ENCODE peak calls at places on chromosomes 3 and 15, in five cellular contexts. X, P, H, W and C are unnamed samples.

GRCh38 chr3:186452517-186452916 is 90.5 kb upstream of the DGKG start:
- DNase-seq in P (no peak), W (no peak), X (no peak), H (peak), C (peak)

GRCh38 chr3:138042043-138042442 is 32.1 kb downstream of the CLDN18 start:
- DNase-seq in X (no peak), W (no peak), H (no peak), P (no peak), C (no peak)

GRCh38 chr3:122564155-122564912 is at the start of the genes DTX3L and PARP9:
- DNase-seq in H (no peak), P (no peak), X (peak), W (peak), C (peak)

GRCh38 chr15:84973492-84974460 is 7.9 kb upstream of the PDE8A start:
- DNase-seq in H (no peak), P (no peak), W (no peak), X (no peak), C (no peak)

GRCh38 chr15:59138243-59138642 is 33.3 kb downstream of the CCNB2 start:
- DNase-seq in P (no peak), X (peak), W (peak), H (peak), C (peak)

GRCh38 chr3:117660941-117661635 is 951.5 kb downstream of the TUSC7 start:
- DNase-seq in P (no peak), H (no peak), X (no peak), W (no peak), C (no peak)

GRCh38 chr3:109926376-109926775 is 589.0 kb upstream of the DPPA4 start:
- DNase-seq in H (no peak), W (no peak), X (no peak), P (no peak), C (no peak)

GRCh38 chr15:65310431-65311137 is 6.1 kb downstream of the RNU5B-1 start:
- DNase-seq in X (no peak), W (no peak), H (no peak), P (no peak), C (peak)

GRCh38 chr15:36601497-36601932 is 22.1 kb downstream of the CDIN1 start:
- DNase-seq in W (no peak), H (no peak), X (no peak), P (no peak), C (no peak)

GRCh38 chr3:127887321-127887720 is 27.7 kb upstream of the KBTBD12 start:
- DNase-seq in P (no peak), H (no peak), X (no peak), W (no peak), C (no peak)

GRCh38 chr3:48528754-48529153 is 24.8 kb upstream of the SHISA5 start:
- DNase-seq in W (no peak), H (no peak), X (no peak), P (no peak), C (peak)

GRCh38 chr3:129058441-129059194 is 2.0 kb upstream of the GP9 start:
- DNase-seq in X (no peak), P (peak), W (no peak), H (no peak), C (no peak)

GRCh38 chr3:18489939-18490338 is 64.8 kb upstream of the SATB1 start:
- DNase-seq in H (no peak), P (no peak), W (no peak), X (no peak), C (no peak)

GRCh38 chr15:80072285-80072684 is 12.8 kb downstream of the ZFAND6 start:
- DNase-seq in W (peak), X (peak), P (peak), H (peak), C (peak)

GRCh38 chr3:42654331-42655201 is 1.1 kb downstream of the ZBTB47 start:
- DNase-seq in H (no peak), W (peak), X (no peak), P (no peak), C (peak)

GRCh38 chr3:125128861-125129501 is 73.2 kb upstream of the HEG1 start:
- DNase-seq in H (no peak), W (no peak), P (no peak), X (no peak), C (peak)

GRCh38 chr3:138694287-138695007 is 85.9 kb downstream of the FAIM start:
- DNase-seq in X (peak), W (peak), H (peak), P (no peak), C (peak)

GRCh38 chr3:175617247-175617646 is 758.1 kb downstream of the NAALADL2 start:
- DNase-seq in X (no peak), H (no peak), W (no peak), P (no peak), C (no peak)

DNA sequence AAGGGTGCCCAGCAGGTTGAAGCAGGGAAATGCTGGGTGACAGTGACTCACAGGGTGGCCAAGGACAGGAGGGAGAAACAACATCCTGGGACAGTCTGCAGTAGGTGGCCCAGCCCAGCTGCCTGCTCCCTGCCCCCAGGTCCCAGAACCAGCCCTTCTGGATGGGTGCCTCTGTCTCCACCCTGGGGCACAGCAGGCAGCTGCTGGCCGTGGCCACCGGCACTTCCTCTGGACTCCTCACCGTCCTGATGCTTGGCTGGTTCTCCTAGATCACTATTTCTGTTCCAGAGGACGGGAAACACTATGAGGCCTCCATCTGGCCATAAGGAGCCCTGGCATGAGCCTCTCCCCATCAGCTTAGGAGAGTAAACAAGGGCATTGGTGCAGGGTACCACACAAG is 258.9 kb downstream of the XXYLT1 start:
- DNase-seq in X (no peak), P (no peak), H (no peak), W (no peak), C (peak)
- TF ChIP-seq MAX in X (no peak), P (no peak), H (no peak), W (no peak), C (no peak)

GRCh38 chr3:107523361-107524213 is 825 bp downstream of the BBX start:
- DNase-seq in P (no peak), H (no peak), X (no peak), W (peak), C (peak)
- TF ChIP-seq POLR2A in P (peak), H (peak), X (no peak), W (no peak), C (peak)

GRCh38 chr3:4947028-4947427 is 32.2 kb upstream of the BHLHE40 start:
- DNase-seq in W (no peak), P (no peak), X (no peak), H (no peak), C (no peak)
- TF ChIP-seq MAX in W (no peak), P (no peak), X (no peak), H (no peak), C (no peak)

GRCh38 chr15:40436116-40436891 is 4.4 kb upstream of the BAHD1 start:
- DNase-seq in W (no peak), P (no peak), H (no peak), X (no peak), C (peak)
- TF ChIP-seq POLR2A in W (no peak), P (no peak), H (no peak), X (no peak), C (no peak)

GRCh38 chr3:62318365-62318751 is 55.0 kb downstream of the FEZF2 start:
- DNase-seq in H (no peak), P (no peak), W (no peak), X (no peak), C (no peak)

GRCh38 chr3:62316525-62316924 is 56.8 kb downstream of the FEZF2 start:
- DNase-seq in H (no peak), W (no peak), P (no peak), X (no peak), C (no peak)

GRCh38 chr3:62318752-62319569 is 54.4 kb downstream of the FEZF2 start:
- DNase-seq in W (peak), H (no peak), X (peak), P (no peak), C (peak)

GRCh38 chr3:62323241-62323640 is 50.1 kb downstream of the FEZF2 start:
- DNase-seq in H (no peak), P (no peak), W (no peak), X (no peak), C (no peak)

DNA sequence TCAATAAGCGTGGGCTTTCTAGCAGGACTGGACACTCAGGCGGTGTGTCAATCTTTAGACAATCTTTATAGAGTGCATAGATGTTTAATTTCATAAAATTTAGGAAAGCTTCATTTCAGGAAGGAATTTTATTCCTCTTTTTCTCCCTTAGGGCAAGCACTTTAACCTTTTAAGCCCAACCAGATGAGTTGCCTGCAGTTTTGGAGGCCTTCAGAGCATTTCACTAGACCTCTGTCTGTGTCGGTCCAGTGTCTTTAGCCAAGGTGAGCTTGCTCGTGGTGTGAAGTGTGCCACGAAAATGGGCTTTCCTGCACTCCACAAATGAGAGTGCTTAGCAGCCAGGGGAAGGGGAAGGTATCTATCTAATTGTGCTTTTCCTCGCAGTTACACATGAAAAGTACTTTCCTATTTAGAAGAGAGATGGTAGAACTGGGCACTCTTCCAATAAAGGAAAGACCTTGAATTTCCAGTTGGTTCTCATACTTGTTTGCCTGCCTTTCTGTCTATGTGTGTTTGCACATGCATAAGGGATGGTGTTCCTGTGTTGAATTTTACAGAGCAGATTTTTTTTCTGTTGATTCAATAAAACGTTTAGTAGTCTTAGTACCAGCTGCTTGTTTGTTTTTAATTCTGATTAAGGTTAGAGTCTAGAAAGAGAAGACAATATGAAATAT is 53.6 kb downstream of the FEZF2 start:
- DNase-seq in W (no peak), H (no peak), P (no peak), X (no peak), C (no peak)
- TF ChIP-seq MAX in W (no peak), H (no peak), P (no peak), X (no peak), C (no peak)